ENCODE peak calls at places on chromosome 6, in five cellular contexts. G, W, Y, H and J are unnamed samples.

GRCh38 chr6:129923520-129923919 is 62.4 kb upstream of the TMEM244 start:
- DNase-seq in G (no peak), W (no peak), Y (peak), H (no peak), J (no peak)

GRCh38 chr6:166626177-166627038 is 643 bp downstream of the RPS6KA2 start:
- DNase-seq in G (peak), W (no peak), Y (peak), H (no peak), J (peak)

GRCh38 chr6:142207265-142207877 is 60.3 kb downstream of the VTA1 start:
- DNase-seq in G (peak), W (no peak), Y (peak), H (no peak), J (peak)

GRCh38 chr6:163335671-163336545 is 78.6 kb upstream of the QKI start:
- DNase-seq in G (peak), W (no peak), Y (peak), H (no peak), J (no peak)

GRCh38 chr6:31270788-31271640 is 878 bp downstream of the HLA-C start:
- DNase-seq in G (peak), W (peak), Y (peak), H (peak), J (peak)

GRCh38 chr6:44800171-44800671 is 412.7 kb downstream of the CDC5L start:
- DNase-seq in G (no peak), W (no peak), Y (peak), H (no peak), J (no peak)

GRCh38 chr6:14462135-14462905 is 344.7 kb downstream of the CD83 start:
- DNase-seq in G (no peak), W (no peak), Y (no peak), H (no peak), J (no peak)

GRCh38 chr6:30685157-30685976 is 1.1 kb downstream of the PPP1R18 start:
- DNase-seq in G (peak), W (peak), Y (no peak), H (no peak), J (no peak)

GRCh38 chr6:40075051-40075445 is 140.8 kb upstream of the MOCS1 start:
- DNase-seq in G (no peak), W (no peak), Y (no peak), H (no peak), J (no peak)

GRCh38 chr6:2783188-2783957 is 18.2 kb downstream of the WRNIP1 start:
- DNase-seq in G (peak), W (no peak), Y (peak), H (no peak), J (no peak)

GRCh38 chr6:34031567-34032383 is 114.1 kb downstream of the GRM4 start:
- DNase-seq in G (no peak), W (no peak), Y (no peak), H (no peak), J (no peak)

GRCh38 chr6:43926644-43927524 is 156.9 kb downstream of the VEGFA start:
- DNase-seq in G (peak), W (no peak), Y (peak), H (no peak), J (no peak)

GRCh38 chr6:5219292-5219691 is 41.5 kb downstream of the LYRM4 start:
- DNase-seq in G (no peak), W (no peak), Y (no peak), H (no peak), J (no peak)

GRCh38 chr6:26031151-26031594 is 56.1 kb upstream of the HFE start:
- DNase-seq in G (no peak), W (no peak), Y (no peak), H (no peak), J (no peak)